ENCODE peak calls at places on chromosomes 7 and 10, in eight cellular contexts. S is PC-3, R is body of pancreas, Y is GM23248, P is sigmoid colon, G is K562, D is neural progenitor cell, M is GM12878. J is an unnamed sample.

GRCh38 chr7:92460510-92460909 is 13.2 kb downstream of the GATAD1 start:
- DNase-seq in M (no peak), P (no peak), R (no peak), D (no peak), G (no peak), S (no peak), Y (no peak), J (no peak)

GRCh38 chr10:654647-654996 is 34.8 kb downstream of the DIP2C start:
- DNase-seq in S (no peak), Y (no peak), M (no peak), P (no peak), G (no peak), D (no peak), R (no peak), J (no peak)

GRCh38 chr7:137539111-137539715 is 195.7 kb upstream of the PTN start:
- DNase-seq in M (no peak), D (no peak), S (peak; percentile 63), Y (peak; percentile 87), R (no peak), G (no peak), P (no peak), J (no peak)

GRCh38 chr7:44320141-44320540 is 5.3 kb downstream of the CAMK2B start:
- DNase-seq in M (no peak), G (no peak), R (no peak), P (no peak), Y (no peak), D (no peak), S (peak; percentile 26), J (no peak)

GRCh38 chr7:81407094-81407493 is 362.8 kb downstream of the HGF start:
- DNase-seq in M (no peak), Y (no peak), S (peak; percentile 77), P (no peak), R (no peak), G (no peak), D (no peak), J (no peak)

GRCh38 chr10:133614830-133615580 is 11.6 kb downstream of the FRG2B start:
- DNase-seq in P (no peak), D (no peak), Y (no peak), S (no peak), R (peak; percentile 86), G (no peak), M (no peak), J (no peak)

GRCh38 chr7:139525750-139526149 is 2.3 kb downstream of the CLEC2L start:
- DNase-seq in S (no peak), D (no peak), M (no peak), Y (no peak), P (no peak), R (no peak), G (no peak), J (no peak)

GRCh38 chr10:65142641-65143435 is 1621.6 kb downstream of the REEP3 start:
- DNase-seq in D (no peak), M (no peak), G (no peak), Y (no peak), R (no peak), S (peak; percentile 91), P (no peak), J (no peak)

GRCh38 chr7:92830532-92831110 is 5.8 kb downstream of the CDK6 start:
- DNase-seq in R (no peak), Y (peak; percentile 16), P (no peak), G (no peak), D (no peak), S (no peak), M (no peak), J (no peak)

GRCh38 chr10:104297697-104298660 is 29.0 kb downstream of the GSTO2 start:
- DNase-seq in D (peak; percentile 69), Y (peak; percentile 46), S (no peak), P (no peak), G (peak; percentile 65), R (no peak), M (no peak), J (no peak)

GRCh38 chr7:32428546-32428945 is 61.6 kb downstream of the LSM5 start:
- DNase-seq in R (no peak), P (no peak), M (no peak), G (no peak), Y (no peak), S (no peak), D (no peak), J (no peak)

GRCh38 chr7:35558841-35559240 is 136.1 kb downstream of the HERPUD2 start:
- DNase-seq in R (no peak), Y (no peak), S (no peak), P (no peak), G (no peak), M (no peak), D (no peak), J (no peak)

GRCh38 chr7:127618042-127618441 is at the start of gene PAX4:
- DNase-seq in Y (no peak), M (no peak), D (no peak), R (no peak), G (no peak), P (no peak), S (no peak), J (no peak)

GRCh38 chr10:117554371-117554770 is 11.8 kb downstream of the EMX2 start:
- DNase-seq in R (no peak), G (no peak), Y (no peak), P (no peak), M (no peak), S (no peak), D (no peak), J (no peak)
- H3K27me3 ChIP-seq in R (peaks cover 32% of the 10 kb centered on the region), G (peaks cover 50% of the 10 kb centered on the region), Y (no peaks in the 10 kb centered on the region), P (peaks cover 68% of the 10 kb centered on the region), M (peaks cover 25% of the 10 kb centered on the region), S (peaks cover 36% of the 10 kb centered on the region), D (peaks cover 83% of the 10 kb centered on the region), J (peaks cover 13% of the 10 kb centered on the region)

DNA sequence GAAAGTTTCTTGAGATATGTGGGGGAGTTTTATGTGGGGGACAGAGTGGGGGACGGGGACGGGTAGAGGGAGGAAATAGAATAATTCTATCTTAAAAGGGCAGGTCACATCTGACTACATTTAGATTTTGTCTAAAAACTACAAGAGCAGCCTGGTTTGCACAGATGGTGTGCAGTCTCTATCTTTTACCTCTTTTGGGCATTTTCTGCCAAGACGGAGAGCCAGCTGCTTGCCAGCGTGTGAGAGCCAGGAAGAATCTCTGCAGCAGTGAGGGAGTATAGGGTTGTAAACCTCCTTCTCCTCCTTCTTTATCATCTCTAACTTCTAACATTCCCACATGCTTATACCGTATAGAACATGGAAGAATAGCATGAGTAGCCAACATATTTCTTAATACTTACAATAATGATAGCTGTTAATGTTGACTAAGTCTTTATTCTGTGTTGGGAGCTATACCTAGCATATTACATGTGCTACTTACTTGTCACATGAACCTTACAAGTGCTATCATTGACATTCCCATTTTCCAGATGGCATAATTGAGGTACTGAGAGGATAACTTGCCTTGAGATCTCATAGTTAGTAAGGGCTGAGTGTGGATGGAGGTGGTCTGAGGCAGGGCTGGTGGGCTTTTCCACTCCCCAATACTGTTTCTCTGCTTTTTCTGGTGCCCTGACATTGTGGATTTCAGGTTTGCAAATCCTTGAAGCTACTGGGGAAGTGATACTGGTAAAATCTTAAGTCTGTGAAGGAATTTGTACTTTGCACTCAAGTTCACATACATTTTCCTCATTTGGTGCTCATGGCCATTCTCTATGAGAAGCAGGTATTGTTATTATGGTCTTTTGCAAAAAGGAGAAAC is 1.1 kb downstream of the ENTPD1 start:
- DNase-seq in G (no peak), Y (no peak), D (no peak), M (peak; percentile 48), R (no peak), P (no peak), S (no peak), J (no peak)
- H3K27ac ChIP-seq in G (no peak overlapping the region), Y (no peak overlapping the region), D (no peak overlapping the region), M (peak overlapping the region; percentile 96), R (no peak overlapping the region), P (peak overlapping the region; percentile 86), S (no peak overlapping the region), J (peak overlapping the region; percentile 67)

DNA sequence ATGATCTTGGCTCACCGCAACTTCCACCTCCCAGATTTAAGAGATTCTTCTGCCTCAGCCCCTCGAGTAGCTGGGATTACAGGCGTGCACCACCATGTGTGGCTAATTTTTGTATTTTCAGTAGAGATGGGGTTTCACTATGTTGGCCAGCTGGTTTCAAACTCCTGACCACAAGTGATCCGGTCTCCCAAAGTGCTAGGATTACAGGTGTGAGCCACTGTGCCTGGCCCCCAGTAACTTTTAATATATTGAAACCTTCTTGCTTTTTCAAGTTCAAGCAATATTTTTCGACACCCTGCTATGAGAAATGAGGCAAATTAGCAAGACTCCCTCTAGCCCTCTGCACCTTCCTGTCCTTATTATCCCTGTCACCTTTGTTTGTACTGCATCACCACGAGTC is 144.0 kb downstream of the EVX1 start:
- DNase-seq in G (no peak), P (no peak), R (no peak), D (no peak), S (no peak), Y (no peak), M (no peak), J (no peak)
- H3K27me3 ChIP-seq in G (no peaks in the 10 kb centered on the region), P (no peaks in the 10 kb centered on the region), R (no peaks in the 10 kb centered on the region), D (no peaks in the 10 kb centered on the region), S (no peaks in the 10 kb centered on the region), Y (peaks cover 4% of the 10 kb centered on the region), M (no peaks in the 10 kb centered on the region), J (no peaks in the 10 kb centered on the region)

DNA sequence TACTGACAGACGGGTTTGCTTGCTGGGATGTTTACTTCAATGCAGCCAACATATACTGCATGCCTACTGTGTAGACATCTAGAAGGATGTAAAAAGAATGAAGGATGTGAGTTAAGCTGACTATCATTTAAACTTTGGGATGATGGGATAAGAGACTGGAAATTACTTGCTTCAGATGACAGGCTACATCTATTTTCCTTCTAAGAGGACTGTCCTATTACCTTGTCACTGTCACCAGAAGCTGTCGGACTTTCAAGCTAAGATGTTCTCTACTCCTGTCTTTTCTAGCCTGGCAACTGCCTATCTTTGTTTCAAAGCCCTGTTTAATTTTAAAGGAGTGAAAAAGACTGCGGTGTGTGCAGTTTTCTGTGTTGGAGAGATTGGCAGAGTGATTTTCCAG is 243.8 kb downstream of the CDK14 start:
- DNase-seq in P (no peak), G (no peak), D (no peak), M (no peak), Y (no peak), R (no peak), S (no peak), J (no peak)
- H3K27ac ChIP-seq in P (no peak overlapping the region), G (no peak overlapping the region), D (no peak overlapping the region), M (no peak overlapping the region), Y (no peak overlapping the region), R (no peak overlapping the region), S (no peak overlapping the region), J (no peak overlapping the region)

DNA sequence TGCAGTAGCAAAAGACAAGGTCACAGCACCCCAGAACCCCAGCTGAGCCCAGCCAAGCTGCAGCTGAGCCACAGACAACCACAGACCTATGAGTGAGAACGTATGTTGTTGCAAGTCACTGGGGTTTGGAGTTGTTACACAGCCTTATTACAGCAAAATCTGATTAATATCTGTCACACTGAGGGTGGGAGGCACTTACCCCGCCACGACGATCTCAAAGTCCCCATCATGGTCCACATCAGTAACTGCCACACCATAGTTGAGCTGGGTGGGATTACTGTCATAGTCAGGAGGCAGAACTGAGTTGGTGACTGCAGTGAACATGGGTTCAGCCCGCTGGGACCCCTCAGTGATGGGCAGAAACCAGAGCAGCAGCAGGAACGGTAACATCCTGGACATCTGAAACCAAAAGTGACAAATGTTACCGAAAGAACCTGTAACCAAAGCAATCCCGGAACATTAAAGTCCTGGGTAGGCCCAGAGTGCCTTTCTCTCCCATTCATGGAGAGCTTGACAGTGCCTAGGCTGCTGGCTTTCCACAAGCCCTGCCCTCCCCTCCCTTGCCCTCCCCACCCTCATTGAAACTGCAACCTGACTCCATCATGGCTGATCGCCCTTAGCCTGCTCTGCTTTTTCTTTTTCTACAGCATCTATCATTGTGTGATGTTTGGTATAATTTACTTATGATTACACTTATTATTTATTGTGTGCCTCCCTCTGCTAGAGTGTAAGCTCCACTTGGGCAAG is 19.3 kb downstream of the CRTAC1 start:
- DNase-seq in M (no peak), G (no peak), D (no peak), R (no peak), S (no peak), P (no peak), Y (no peak), J (no peak)
- H3K27me3 ChIP-seq in M (peaks cover 2% of the 10 kb centered on the region), G (peaks cover 11% of the 10 kb centered on the region), D (peaks cover 18% of the 10 kb centered on the region), R (no peaks in the 10 kb centered on the region), S (peaks cover 38% of the 10 kb centered on the region), P (peaks cover 3% of the 10 kb centered on the region), Y (peaks cover 10% of the 10 kb centered on the region), J (no peaks in the 10 kb centered on the region)